ENCODE peak calls at places on chromosomes 12 and 14, in ten cellular contexts. I is endothelial cell of umbilical vein, N is dorsolateral prefrontal cortex, W is brain microvascular endothelial cell, R is stomach, D is left ventricle myocardium inferior, F is tibial nerve, Z is PC-3, G is heart right ventricle, Y is mesendoderm. P is an unnamed sample. For H3K27me3, the result is how much of the 10 kb centered on the place peaks cover.

GRCh38 chr12:124506145-124506831 is 61.1 kb downstream of the NCOR2 start:
- DNase-seq in N (no peak), Z (peak), I (peak), F (peak), D (peak), W (no peak), R (peak), G (peak), Y (peak), P (peak)

GRCh38 chr12:21500786-21501257 is 613 bp downstream of the RECQL start:
- DNase-seq in N (no peak), G (no peak), D (no peak), R (no peak), Z (no peak), Y (no peak), I (no peak), W (no peak), F (no peak), P (no peak)

GRCh38 chr12:116299064-116299463 is 21.6 kb upstream of the MED13L start:
- DNase-seq in N (no peak), R (peak), Z (peak), Y (no peak), G (no peak), D (no peak), I (no peak), W (no peak), F (no peak), P (no peak)

GRCh38 chr14:25833341-25834121 is 764.3 kb downstream of the NOVA1 start:
- DNase-seq in F (no peak), N (peak), Z (peak), W (peak), D (no peak), Y (peak), I (peak), R (peak), G (no peak), P (peak)

GRCh38 chr12:21773263-21773741 is 1.2 kb downstream of the KCNJ8 start:
- DNase-seq in G (peak), Y (peak), R (no peak), I (no peak), W (peak), N (peak), Z (peak), F (peak), D (peak), P (no peak)

GRCh38 chr12:64782181-64782580 is 23.0 kb upstream of the GNS start:
- DNase-seq in I (peak), G (no peak), Z (no peak), D (no peak), F (no peak), Y (no peak), R (no peak), W (no peak), N (no peak), P (no peak)

GRCh38 chr12:25677180-25677937 is 124.3 kb upstream of the LMNTD1 start:
- DNase-seq in W (no peak), R (no peak), D (no peak), G (no peak), F (peak), Z (peak), I (no peak), N (no peak), Y (no peak), P (no peak)

GRCh38 chr12:119208626-119209061 is 29.9 kb downstream of the HSPB8 start:
- DNase-seq in D (peak), Y (peak), R (peak), G (peak), Z (peak), W (peak), I (no peak), N (no peak), F (peak), P (peak)

GRCh38 chr12:24360057-24360456 is 410.6 kb upstream of the SOX5 start:
- DNase-seq in F (no peak), I (no peak), Z (no peak), G (no peak), R (no peak), N (no peak), W (no peak), Y (no peak), D (no peak), P (no peak)

DNA sequence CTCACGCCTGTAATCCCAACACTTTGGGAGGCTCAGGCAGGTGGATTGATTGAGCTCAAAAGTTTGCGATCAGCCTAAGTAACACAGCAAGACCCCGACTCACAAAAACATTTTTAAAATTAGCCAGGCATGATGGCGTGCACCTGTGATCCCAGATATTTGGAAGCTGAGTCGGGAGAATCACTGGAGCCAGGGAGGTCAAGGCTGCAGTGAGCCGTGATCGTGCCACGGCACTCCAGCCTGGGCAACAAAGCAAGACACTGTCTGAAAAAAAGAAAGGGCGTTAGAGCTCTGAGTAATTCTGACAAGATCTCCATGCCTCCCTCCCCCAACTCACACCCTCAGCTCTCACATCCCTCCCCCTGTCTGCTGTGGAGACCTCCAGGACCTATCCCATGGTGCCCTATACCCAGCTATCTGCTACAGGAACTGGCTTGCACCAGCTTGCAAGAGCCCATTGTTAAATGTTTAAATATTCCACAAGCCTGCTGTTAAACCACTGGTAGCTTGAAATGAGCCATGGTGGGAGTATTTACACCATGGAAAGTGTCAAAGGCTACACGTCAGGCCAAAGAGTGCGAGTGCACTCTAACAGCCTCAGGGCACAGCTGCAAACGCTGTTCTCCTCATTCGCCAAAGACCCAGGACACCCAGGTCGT is 35.1 kb upstream of the PPP2R5C start:
- DNase-seq in W (no peak), D (no peak), N (no peak), F (no peak), Z (no peak), R (no peak), I (no peak), G (no peak), Y (peak), P (no peak)
- H3K4me3 ChIP-seq in W (no peak), D (no peak), N (no peak), F (no peak), Z (no peak), R (no peak), I (no peak), G (no peak), Y (no peak), P (no peak)

GRCh38 chr12:40792792-40793386 is 100.7 kb downstream of the CNTN1 start:
- DNase-seq in N (no peak), Y (no peak), Z (no peak), D (no peak), R (no peak), W (no peak), F (no peak), G (no peak), I (no peak), P (no peak)
- H3K27me3 ChIP-seq in N (under half), Y (under half), Z (under half), D (under half), R (under half), W (under half), F (under half), G (under half), I (under half), P (under half)

DNA sequence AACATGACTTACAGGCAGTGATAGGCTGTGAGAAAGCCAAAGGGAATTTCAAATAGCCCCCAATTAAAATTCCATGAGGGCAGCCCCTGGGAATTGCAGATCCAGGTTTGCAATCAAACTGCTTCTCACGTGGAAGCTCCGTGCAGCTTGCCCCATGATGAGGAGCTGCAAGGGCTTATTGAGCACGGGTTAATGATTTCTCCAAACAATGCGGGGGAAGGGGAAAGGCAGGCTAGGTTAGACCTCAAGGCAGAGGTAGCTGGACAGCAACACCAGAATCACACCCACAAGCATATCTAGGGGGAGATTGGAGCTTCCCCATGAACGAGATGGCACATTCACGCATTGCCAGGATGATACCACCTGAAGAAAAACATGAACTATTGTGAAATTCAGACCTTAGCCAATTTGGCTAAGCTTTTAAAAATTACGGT is 5.0 kb upstream of the DUSP6 start:
- DNase-seq in F (no peak), W (no peak), N (no peak), D (no peak), Y (peak), G (no peak), I (no peak), Z (no peak), R (no peak), P (no peak)
- H3K27ac ChIP-seq in F (no peak), W (no peak), N (no peak), D (no peak), Y (no peak), G (no peak), I (no peak), Z (no peak), R (no peak), P (no peak)

DNA sequence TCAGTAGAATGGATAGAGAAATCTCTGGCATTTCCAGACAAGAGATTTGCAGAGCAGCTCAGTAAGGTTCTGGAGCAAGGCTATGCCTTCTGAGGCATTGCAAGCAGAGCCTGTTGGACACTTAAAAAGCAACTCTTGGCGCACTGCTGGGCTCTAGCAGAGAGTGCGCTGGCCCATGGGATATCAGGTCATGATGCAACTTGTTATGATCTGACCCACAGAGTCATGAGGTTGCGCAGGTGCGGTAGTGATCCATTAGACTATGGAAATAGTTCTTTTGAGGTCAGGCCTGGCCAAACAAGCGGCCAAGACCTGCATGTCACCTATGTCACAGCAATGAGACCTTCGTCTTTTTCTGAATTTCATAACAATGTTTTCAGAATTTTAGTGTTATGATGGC is 168.6 kb downstream of the TMTC3 start:
- DNase-seq in W (no peak), R (no peak), G (no peak), Y (no peak), Z (no peak), N (no peak), F (peak), I (peak), D (no peak), P (no peak)
- H3K4me3 ChIP-seq in W (no peak), R (no peak), G (no peak), Y (no peak), Z (no peak), N (no peak), F (no peak), I (no peak), D (no peak), P (no peak)

GRCh38 chr12:57738142-57738474 is 434 bp downstream of the AGAP2 start:
- DNase-seq in N (no peak), I (no peak), Z (no peak), W (no peak), Y (no peak), D (no peak), G (no peak), R (no peak), F (no peak), P (no peak)

GRCh38 chr12:57736743-57737466 is 1.6 kb downstream of the AGAP2 start:
- DNase-seq in D (no peak), F (no peak), W (no peak), G (no peak), R (no peak), Z (no peak), I (no peak), N (no peak), Y (no peak), P (no peak)

GRCh38 chr12:57738661-57739237 is at the start of gene AGAP2:
- DNase-seq in Z (no peak), W (no peak), G (no peak), N (peak), F (no peak), D (no peak), I (no peak), Y (peak), R (no peak), P (no peak)

GRCh38 chr12:57735952-57736742 is 2.4 kb downstream of the AGAP2 start:
- DNase-seq in W (no peak), Z (peak), I (no peak), G (peak), D (peak), R (no peak), N (peak), Y (peak), F (no peak), P (no peak)

GRCh38 chr12:57737467-57738141 is 938 bp downstream of the AGAP2 start:
- DNase-seq in Y (no peak), R (no peak), W (no peak), N (no peak), I (no peak), Z (no peak), G (no peak), F (no peak), D (no peak), P (no peak)
- H3K27me3 ChIP-seq in Y (half or more), R (half or more), W (under half), N (under half), I (half or more), Z (under half), G (half or more), F (half or more), D (half or more), P (under half)

P was measured in prostate gland.